ENCODE peak calls at places on chromosomes 13 and 19, in ten cellular contexts. R, F, K, B, N, E, Q, C, O and S are unnamed samples.

GRCh38 chr19:4304509-4305252 is at the start of gene FSD1:
- DNase-seq in R (peak), F (peak), K (no peak), B (peak), N (peak), E (peak), Q (peak), C (peak), O (peak), S (peak)

GRCh38 chr13:93244141-93244917 is 17.7 kb downstream of the GPC6 start:
- DNase-seq in R (peak), F (no peak), K (no peak), B (peak), N (peak), E (peak), Q (no peak), C (peak), O (no peak), S (peak)

GRCh38 chr13:34833562-34834182 is 108.4 kb upstream of the NBEA start:
- DNase-seq in R (peak), F (no peak), K (no peak), B (no peak), N (peak), E (no peak), Q (no peak), C (no peak), O (no peak), S (no peak)

GRCh38 chr13:33206945-33207615 is 78.5 kb downstream of the STARD13 start:
- DNase-seq in R (no peak), F (no peak), K (no peak), B (no peak), N (no peak), E (no peak), Q (no peak), C (no peak), O (no peak), S (no peak)

GRCh38 chr19:35045667-35046300 is 4.3 kb downstream of the HPN start:
- DNase-seq in R (peak), F (no peak), K (no peak), B (no peak), N (peak), E (no peak), Q (peak), C (no peak), O (peak), S (no peak)

GRCh38 chr19:47512183-47512947 is 2.5 kb downstream of the NAPA start:
- DNase-seq in R (peak), F (no peak), K (no peak), B (no peak), N (no peak), E (peak), Q (peak), C (no peak), O (no peak), S (no peak)

GRCh38 chr19:44003461-44004134 is 841 bp downstream of the ZNF230 start:
- DNase-seq in R (no peak), F (peak), K (no peak), B (peak), N (no peak), E (peak), Q (no peak), C (no peak), O (no peak), S (peak)

GRCh38 chr13:94825507-94825906 is 113.2 kb upstream of the SOX21 start:
- DNase-seq in R (peak), F (no peak), K (peak), B (peak), N (no peak), E (peak), Q (no peak), C (no peak), O (no peak), S (no peak)

GRCh38 chr19:5080030-5080644 is 111.2 kb downstream of the KDM4B start:
- DNase-seq in R (no peak), F (no peak), K (no peak), B (no peak), N (no peak), E (no peak), Q (no peak), C (peak), O (no peak), S (no peak)

GRCh38 chr19:14381689-14382474 is 638 bp downstream of the ADGRE5 start:
- DNase-seq in R (peak), F (no peak), K (peak), B (peak), N (peak), E (peak), Q (peak), C (no peak), O (peak), S (no peak)

GRCh38 chr19:57240311-57241090 is at the start of gene ZNF805:
- DNase-seq in R (peak), F (peak), K (peak), B (peak), N (peak), E (peak), Q (peak), C (peak), O (peak), S (peak)
- TF ChIP-seq CTCF in R (peak), F (no peak), K (peak), B (peak), N (peak), E (peak), Q (no peak), C (peak), O (no peak), S (no peak)

GRCh38 chr13:38577048-38577447 is 109.8 kb upstream of the FREM2 start:
- DNase-seq in R (no peak), F (no peak), K (no peak), B (no peak), N (peak), E (peak), Q (no peak), C (no peak), O (no peak), S (no peak)

GRCh38 chr13:38582133-38582532 is 104.7 kb upstream of the FREM2 start:
- DNase-seq in R (peak), F (no peak), K (no peak), B (peak), N (peak), E (peak), Q (no peak), C (peak), O (no peak), S (peak)
- TF ChIP-seq CTCF in R (peak), F (no peak), K (no peak), B (peak), N (peak), E (peak), Q (peak), C (peak), O (peak), S (peak)

DNA sequence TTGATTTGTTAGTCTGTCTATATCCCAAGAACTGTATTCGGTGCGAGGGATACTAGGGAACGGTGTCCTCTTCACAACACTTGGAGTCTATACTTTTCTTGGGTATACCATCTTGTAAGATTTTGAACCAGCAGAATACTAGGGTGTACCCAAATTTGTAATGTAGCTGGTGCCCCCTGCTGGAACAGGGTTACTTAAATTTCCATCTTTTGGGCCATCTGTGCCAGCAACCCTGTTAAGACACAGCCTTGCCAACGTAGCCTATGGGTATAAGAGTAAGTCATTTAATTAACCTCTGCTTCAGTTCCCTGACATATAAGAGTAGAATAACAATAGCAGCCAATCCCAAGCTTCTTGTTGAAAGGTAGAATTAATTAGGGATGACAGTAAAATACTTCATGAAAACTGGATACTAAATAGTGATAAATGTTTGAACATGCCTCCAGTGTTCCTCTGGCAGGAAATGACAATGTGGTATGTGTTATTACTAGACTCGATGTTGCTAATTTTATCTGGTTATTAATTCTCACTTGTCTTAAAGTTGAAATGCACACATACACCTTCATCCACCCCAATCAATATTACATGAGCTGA is 607.6 kb downstream of the FGF9 start:
- DNase-seq in R (no peak), F (no peak), K (peak), B (no peak), N (no peak), E (peak), Q (peak), C (no peak), O (peak), S (peak)
- TF ChIP-seq CTCF in R (peak), F (no peak), K (peak), B (no peak), N (no peak), E (peak), Q (peak), C (no peak), O (peak), S (peak)

DNA sequence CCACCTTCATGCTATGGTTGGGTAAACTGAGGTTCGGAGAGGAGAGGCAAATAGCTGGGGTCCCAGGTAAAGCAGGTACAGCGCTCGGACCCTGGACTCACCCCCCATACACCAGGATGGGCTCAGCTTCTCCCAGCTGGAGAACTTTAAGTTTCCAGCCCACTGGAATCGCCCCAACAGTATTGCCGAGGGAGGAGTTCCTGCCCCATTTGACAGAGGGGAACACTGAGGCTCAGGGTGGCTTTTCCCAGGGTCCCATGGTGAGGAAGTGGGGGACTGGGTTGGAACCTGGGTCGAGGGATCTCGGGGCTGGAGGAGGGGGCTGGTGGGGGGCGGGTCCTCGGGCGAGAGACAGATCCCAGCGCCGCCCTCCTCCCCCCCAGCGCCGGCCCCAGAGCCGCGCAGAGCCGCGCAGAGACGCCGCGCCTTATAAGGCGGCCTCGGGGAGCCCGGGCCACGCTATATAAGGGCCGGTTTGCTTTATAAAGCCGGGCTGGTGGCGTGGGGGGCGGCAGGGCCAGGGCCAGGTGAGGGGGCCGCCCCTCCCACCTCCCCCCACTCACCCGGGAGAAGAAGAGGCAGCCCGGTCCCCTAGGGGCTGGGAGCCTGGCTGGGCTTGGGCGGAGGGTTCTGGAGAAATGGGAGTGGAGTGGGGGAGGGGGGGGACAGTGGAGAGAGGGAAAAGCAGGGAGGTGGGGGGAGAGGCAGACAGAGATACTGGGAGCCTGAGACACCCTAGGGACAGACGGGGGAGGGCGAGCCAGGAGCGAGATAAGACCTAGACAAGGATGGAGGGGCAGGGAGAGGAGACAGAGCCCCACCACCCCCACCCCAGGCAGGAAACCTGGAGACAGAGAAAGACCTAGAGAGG is 1.1 kb downstream of the CNN1 start:
- DNase-seq in R (no peak), F (no peak), K (peak), B (no peak), N (peak), E (no peak), Q (no peak), C (peak), O (no peak), S (peak)
- TF ChIP-seq CTCF in R (no peak), F (no peak), K (no peak), B (no peak), N (no peak), E (no peak), Q (no peak), C (no peak), O (no peak), S (no peak)

DNA sequence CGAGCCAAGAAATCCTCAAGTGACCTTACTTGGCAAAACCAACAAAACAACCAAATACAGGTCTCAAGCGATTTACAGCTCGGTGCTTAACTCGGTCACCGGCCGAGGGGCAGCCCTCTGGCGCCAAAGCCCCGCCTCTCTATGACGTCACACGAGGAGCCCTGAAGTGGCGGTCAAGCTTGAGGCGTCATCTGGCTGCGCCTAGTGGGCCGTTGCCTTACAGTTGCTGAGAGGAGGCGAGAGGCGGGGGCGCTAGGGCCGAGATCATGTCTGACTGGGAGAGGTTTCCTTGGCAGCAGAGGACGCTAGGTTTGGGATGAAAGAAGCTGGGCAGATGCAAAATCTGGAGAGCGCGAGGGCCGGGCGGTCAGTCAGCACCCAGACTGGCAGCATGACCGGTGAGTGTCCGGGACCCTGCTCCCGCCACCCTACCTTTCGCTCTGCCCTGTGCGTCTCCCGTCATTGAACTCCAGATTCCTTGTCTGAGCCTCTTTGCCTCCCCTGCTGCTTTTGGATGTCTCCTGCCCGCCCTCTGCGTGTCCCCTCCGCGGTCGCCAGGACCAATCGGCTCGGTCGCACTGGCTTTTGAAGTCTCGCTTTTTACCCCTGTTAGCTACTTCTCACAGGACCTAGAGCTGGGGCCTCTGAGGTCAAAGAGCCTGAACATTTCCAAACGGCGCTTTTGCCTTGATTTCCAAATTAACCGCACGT is at the start of gene CDADC1:
- DNase-seq in R (peak), F (peak), K (peak), B (peak), N (peak), E (peak), Q (peak), C (peak), O (peak), S (peak)
- TF ChIP-seq CTCF in R (no peak), F (no peak), K (no peak), B (no peak), N (no peak), E (no peak), Q (no peak), C (no peak), O (no peak), S (no peak)

GRCh38 chr13:23344923-23345322 is 88.6 kb downstream of the SACS start:
- DNase-seq in R (no peak), F (no peak), K (no peak), B (no peak), N (no peak), E (no peak), Q (no peak), C (no peak), O (no peak), S (no peak)

GRCh38 chr13:23347601-23348000 is 85.9 kb downstream of the SACS start:
- DNase-seq in R (no peak), F (no peak), K (no peak), B (no peak), N (no peak), E (no peak), Q (no peak), C (no peak), O (no peak), S (no peak)

GRCh38 chr13:23350009-23350408 is 83.5 kb downstream of the SACS start:
- DNase-seq in R (no peak), F (no peak), K (no peak), B (no peak), N (no peak), E (no peak), Q (no peak), C (no peak), O (no peak), S (no peak)

GRCh38 chr13:23349127-23349897 is 84.2 kb downstream of the SACS start:
- DNase-seq in R (no peak), F (no peak), K (no peak), B (no peak), N (no peak), E (peak), Q (no peak), C (no peak), O (no peak), S (no peak)

DNA sequence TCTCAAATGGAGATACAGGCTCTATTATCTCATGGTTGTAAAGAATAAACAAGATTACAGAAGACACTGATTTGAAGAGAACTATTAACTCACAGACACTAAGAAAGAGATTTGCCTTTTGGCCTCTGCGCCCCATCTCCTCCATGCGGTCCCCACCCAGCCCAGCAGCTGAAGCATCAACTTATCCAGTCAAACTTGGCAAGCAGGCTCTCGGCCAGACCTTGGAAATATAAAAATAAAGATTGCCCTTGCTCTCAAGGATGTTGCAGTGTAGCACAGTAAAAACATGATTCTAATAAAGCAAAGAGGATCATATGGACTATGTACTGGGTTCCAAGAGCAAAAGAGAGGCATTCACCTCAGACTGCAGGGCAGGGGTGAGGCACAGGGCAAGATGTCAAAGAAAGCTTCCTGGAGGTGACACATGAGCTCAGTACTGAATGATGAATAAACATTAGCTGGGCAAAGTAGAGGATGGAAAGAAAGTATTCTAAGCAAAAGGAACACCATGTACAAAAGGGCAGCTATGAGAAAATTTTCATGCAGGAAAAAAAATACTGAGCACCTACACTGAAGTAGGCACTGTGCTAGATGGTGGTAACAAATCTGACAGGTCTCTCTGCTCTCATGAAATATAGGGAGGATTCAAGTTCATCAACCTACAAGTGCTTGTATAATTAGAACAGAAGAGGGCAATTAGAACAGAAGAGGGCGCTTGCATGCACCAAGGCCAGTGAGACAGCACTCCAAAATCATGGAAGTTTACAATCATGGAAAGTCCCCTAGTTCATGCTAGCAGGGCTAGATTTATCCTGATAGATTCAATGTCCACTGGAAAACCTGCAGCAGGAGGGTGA is 85.0 kb downstream of the SACS start:
- DNase-seq in R (no peak), F (no peak), K (no peak), B (no peak), N (no peak), E (peak), Q (no peak), C (no peak), O (no peak), S (no peak)
- TF ChIP-seq CTCF in R (no peak), F (no peak), K (no peak), B (no peak), N (peak), E (no peak), Q (no peak), C (no peak), O (no peak), S (no peak)